ENCODE peak calls at places on chromosomes 5 and 9, in eight cellular contexts. X is heart left ventricle; U is lower leg skin; T is CD4-positive, alpha-beta T cell; Z is AG09319; H is fibroblast of pulmonary artery; N is A549; W is foreskin fibroblast. M is an unnamed sample.

GRCh38 chr5:81428866-81429265 is 34.9 kb upstream of the ACOT12 start:
- DNase-seq in W (no peak), N (peak; percentile 24), H (peak; percentile 9), X (no peak), T (no peak), Z (no peak), U (no peak), M (no peak)

GRCh38 chr9:104776787-104777186 is 12.9 kb downstream of the NIPSNAP3B start:
- DNase-seq in U (no peak), X (no peak), T (no peak), N (no peak), H (peak; percentile 49), Z (no peak), W (no peak), M (peak; percentile 49)

GRCh38 chr9:107734231-107735014 is 244.9 kb upstream of the KLF4 start:
- DNase-seq in Z (peak; percentile 89), W (peak; percentile 90), X (peak; percentile 20), U (no peak), T (no peak), H (peak; percentile 96), N (no peak), M (peak; percentile 98)

GRCh38 chr9:93601063-93601462 is 24.7 kb downstream of the PHF2 start:
- DNase-seq in T (no peak), Z (no peak), U (no peak), W (no peak), X (no peak), H (no peak), N (no peak), M (no peak)

GRCh38 chr5:106818552-106818951 is 852.2 kb downstream of the EFNA5 start:
- DNase-seq in N (no peak), U (no peak), T (no peak), H (no peak), Z (no peak), X (no peak), W (no peak), M (no peak)

GRCh38 chr9:75152416-75152815 is 64.1 kb downstream of the OSTF1 start:
- DNase-seq in T (peak; percentile 9), Z (no peak), W (no peak), X (no peak), N (no peak), H (no peak), U (no peak), M (no peak)

GRCh38 chr5:56669534-56670483 is 145.5 kb upstream of the MAP3K1 start:
- DNase-seq in N (no peak), X (peak; percentile 46), Z (no peak), U (peak; percentile 70), W (peak; percentile 57), H (peak; percentile 11), T (peak; percentile 18), M (peak; percentile 40)

GRCh38 chr9:122912964-122913673 is at the start of gene ZBTB6:
- DNase-seq in Z (peak; percentile 57), T (peak; percentile 55), X (peak; percentile 83), W (peak; percentile 74), U (peak; percentile 75), H (peak; percentile 86), N (peak; percentile 88), M (peak; percentile 84)

GRCh38 chr5:10933141-10933540 is 172.1 kb upstream of the DAP start:
- DNase-seq in N (no peak), Z (no peak), U (no peak), T (no peak), H (no peak), X (no peak), W (no peak), M (no peak)

GRCh38 chr5:59169101-59169767 is 586.4 kb downstream of the RAB3C start:
- DNase-seq in Z (no peak), X (no peak), H (no peak), T (no peak), N (no peak), W (no peak), U (no peak), M (no peak)

GRCh38 chr9:136538599-136539426 is 7.0 kb downstream of the NOTCH1 start:
- DNase-seq in Z (no peak), H (peak; percentile 36), W (no peak), X (peak; percentile 73), U (no peak), T (no peak), N (no peak), M (no peak)

GRCh38 chr5:85716344-85717202 is 901.2 kb upstream of the COX7C start:
- DNase-seq in T (no peak), Z (no peak), N (no peak), W (no peak), H (no peak), U (no peak), X (no peak), M (no peak)

GRCh38 chr5:34918025-34918424 is 2.5 kb downstream of the BRIX1 start:
- DNase-seq in T (no peak), U (no peak), W (no peak), X (no peak), N (no peak), H (no peak), Z (no peak), M (no peak)

GRCh38 chr5:125372694-125373621 is 626.5 kb upstream of the ZNF608 start:
- DNase-seq in W (peak; percentile 84), H (peak; percentile 71), N (no peak), T (no peak), X (no peak), U (no peak), Z (no peak), M (peak; percentile 70)

GRCh38 chr5:30765227-30765626 is 428.3 kb upstream of the CDH6 start:
- DNase-seq in T (no peak), W (no peak), Z (no peak), N (no peak), X (no peak), U (no peak), H (peak; percentile 37), M (no peak)

GRCh38 chr5:170622933-170623332 is 119.1 kb downstream of the KCNIP1 start:
- DNase-seq in X (no peak), H (no peak), T (no peak), Z (no peak), W (no peak), U (no peak), N (no peak), M (no peak)

GRCh38 chr9:133775951-133776905 is 38.1 kb upstream of the SARDH start:
- DNase-seq in U (no peak), Z (no peak), T (no peak), W (no peak), H (no peak), X (no peak), N (no peak), M (no peak)

GRCh38 chr5:591746-592145 is 20.4 kb upstream of the CEP72 start:
- DNase-seq in Z (no peak), U (no peak), X (no peak), W (no peak), H (no peak), T (no peak), N (no peak), M (no peak)

GRCh38 chr5:164235176-164235914 is 729.9 kb downstream of the MAT2B start:
- DNase-seq in Z (no peak), X (no peak), U (no peak), N (no peak), W (peak; percentile 6), H (peak; percentile 90), T (no peak), M (peak; percentile 81)
- TF ChIP-seq CTCF in Z (no peak), X (no peak), U (no peak), N (no peak), W (no peak), H (no peak), T (no peak), M (no peak)

GRCh38 chr5:167688331-167688730 is 603.1 kb upstream of the WWC1 start:
- DNase-seq in Z (no peak), T (no peak), W (peak; percentile 30), X (no peak), N (no peak), H (peak; percentile 21), U (no peak), M (peak; percentile 64)

GRCh38 chr5:167694562-167694961 is 596.9 kb upstream of the WWC1 start:
- DNase-seq in T (no peak), U (no peak), H (no peak), X (no peak), Z (no peak), W (no peak), N (no peak), M (no peak)

GRCh38 chr5:167684251-167684650 is 607.2 kb upstream of the WWC1 start:
- DNase-seq in W (no peak), Z (no peak), U (no peak), N (no peak), H (peak; percentile 18), T (no peak), X (no peak), M (peak; percentile 37)

DNA sequence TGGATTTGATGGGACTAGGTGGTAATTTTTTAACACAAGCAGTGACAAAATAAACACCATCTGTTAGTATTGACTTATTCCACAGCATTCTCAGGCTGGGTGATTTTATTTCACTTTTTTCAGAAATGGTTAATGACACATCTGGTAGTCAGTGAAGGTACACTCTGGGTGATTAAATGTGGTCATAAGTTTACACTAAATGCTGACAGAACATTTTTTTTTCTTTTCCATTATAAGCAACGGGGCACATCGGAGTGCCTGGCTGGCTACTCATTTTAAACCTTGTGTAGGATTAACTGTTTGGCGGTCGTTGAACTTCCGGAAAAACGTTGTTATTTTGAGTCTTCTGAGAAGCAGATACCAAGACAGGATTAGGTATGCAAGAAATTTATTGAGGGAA is 602.7 kb upstream of the WWC1 start:
- DNase-seq in W (no peak), H (no peak), U (no peak), T (no peak), Z (no peak), X (no peak), N (no peak), M (peak; percentile 34)
- TF ChIP-seq CTCF in W (no peak), H (no peak), U (no peak), T (no peak), Z (no peak), X (no peak), N (no peak), M (no peak)

DNA sequence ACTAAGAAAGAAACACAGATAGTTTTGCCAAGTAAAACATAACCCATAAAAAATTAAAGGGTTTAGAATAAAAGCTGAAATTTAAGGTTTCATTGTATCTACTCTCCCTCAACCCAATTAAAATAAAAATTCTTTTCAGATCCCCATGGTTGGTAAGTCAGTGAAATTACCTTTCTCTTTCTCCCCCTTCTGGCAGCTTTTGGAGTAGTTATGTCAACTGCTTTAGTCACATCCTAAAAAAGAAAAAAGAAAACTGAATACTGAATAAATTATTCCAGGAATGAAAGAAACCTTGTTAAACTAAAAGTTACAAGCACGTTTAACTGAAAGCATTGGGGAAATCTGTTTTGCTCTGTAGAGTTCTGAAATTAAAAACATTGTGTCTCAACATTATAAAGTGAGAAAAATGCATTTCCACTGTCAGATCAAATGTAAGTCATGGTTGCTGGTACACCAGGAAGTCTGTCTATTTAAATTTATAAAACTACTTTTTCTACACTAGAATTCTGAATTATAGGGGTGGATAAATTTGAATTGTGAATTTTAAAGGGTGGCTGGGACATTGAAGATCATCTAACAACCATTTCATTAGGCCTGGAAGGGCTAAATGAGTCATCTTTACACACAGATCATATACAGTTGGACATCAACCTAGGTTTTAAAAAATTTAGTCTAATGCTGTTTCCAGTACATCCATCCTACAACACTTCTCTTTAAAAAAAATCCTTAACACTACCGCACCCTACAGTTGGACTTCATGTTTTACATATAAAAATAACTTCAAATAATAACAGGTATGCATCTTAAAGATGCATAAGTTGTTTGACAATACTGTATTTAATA is 24.7 kb downstream of the PSIP1 start:
- DNase-seq in N (peak; percentile 21), T (no peak), U (no peak), X (no peak), H (peak; percentile 46), W (no peak), Z (no peak), M (peak; percentile 35)
- TF ChIP-seq CTCF in N (peak; percentile 45), T (peak; percentile 61), U (no peak), X (peak; percentile 26), H (peak; percentile 56), W (peak; percentile 63), Z (peak; percentile 52), M (peak; percentile 55)

GRCh38 chr5:61010759-61011460 is 65.9 kb downstream of the NDUFAF2 start:
- DNase-seq in W (no peak), U (no peak), Z (no peak), H (peak; percentile 30), T (no peak), X (no peak), N (peak; percentile 40), M (peak; percentile 34)
- TF ChIP-seq CTCF in W (peak; percentile 22), U (no peak), Z (peak; percentile 3), H (peak; percentile 32), T (no peak), X (no peak), N (peak; percentile 22), M (peak; percentile 43)

M was measured in fibroblast of mammary gland.